ENCODE peak calls at places on chromosomes 16 and 17, in ten cellular contexts. G is left lung; K is lung; P is BJ; H is tibial artery; Q is effector memory CD4-positive, alpha-beta T cell; X is naive thymus-derived CD4-positive, alpha-beta T cell; R is tibial nerve; U is mammary epithelial cell; F is fibroblast of lung. N is an unnamed sample.

GRCh38 chr17:36935681-36936454 is 1.4 kb upstream of the LHX1 start:
- DNase-seq in R (no peak), X (no peak), K (no peak), G (no peak), U (no peak), Q (no peak), P (no peak), F (no peak), H (no peak), N (peak; percentile 52)

GRCh38 chr16:66045626-66046025 is 320.9 kb upstream of the CDH5 start:
- DNase-seq in Q (no peak), U (no peak), G (no peak), H (no peak), R (no peak), P (no peak), F (no peak), K (no peak), X (no peak), N (peak; percentile 32)

GRCh38 chr17:32870027-32870670 is 6.8 kb downstream of the MYO1D start:
- DNase-seq in K (no peak), P (no peak), R (peak; percentile 5), X (no peak), Q (no peak), H (peak; percentile 51), U (no peak), G (no peak), F (peak; percentile 32), N (no peak)

GRCh38 chr16:76343761-76344160 is 66.6 kb downstream of the CNTNAP4 start:
- DNase-seq in H (no peak), P (no peak), X (no peak), K (no peak), U (no peak), R (no peak), G (no peak), F (no peak), Q (no peak), N (no peak)

GRCh38 chr17:42698736-42699414 is 16.5 kb downstream of the CNTNAP1 start:
- DNase-seq in U (no peak), G (no peak), P (peak; percentile 40), H (no peak), K (no peak), F (peak; percentile 79), R (no peak), X (no peak), Q (no peak), N (peak; percentile 90)

GRCh38 chr16:3101841-3102470 is 2.9 kb upstream of the ZSCAN10 start:
- DNase-seq in X (no peak), U (no peak), G (no peak), P (no peak), H (no peak), K (no peak), Q (no peak), F (no peak), R (no peak), N (no peak)

GRCh38 chr17:52035336-52035915 is 123.1 kb downstream of the CA10 start:
- DNase-seq in H (no peak), G (peak; percentile 11), P (no peak), X (no peak), Q (no peak), K (no peak), U (no peak), R (no peak), F (no peak), N (no peak)

GRCh38 chr17:78438694-78439325 is 60.4 kb downstream of the PGS1 start:
- DNase-seq in F (no peak), H (no peak), G (peak; percentile 60), K (no peak), Q (no peak), U (no peak), P (no peak), X (no peak), R (no peak), N (no peak)

GRCh38 chr17:11997972-11998233 is 628 bp upstream of the ZNF18 start:
- DNase-seq in H (no peak), U (no peak), X (no peak), G (no peak), R (no peak), K (no peak), F (no peak), P (no peak), Q (no peak), N (no peak)

GRCh38 chr16:60641067-60641466 is 1395.2 kb downstream of the CDH8 start:
- DNase-seq in Q (no peak), U (no peak), X (no peak), K (no peak), G (peak; percentile 58), H (no peak), R (no peak), P (no peak), F (peak; percentile 1), N (no peak)

GRCh38 chr17:7446669-7447068 is 1.8 kb downstream of the CHRNB1 start:
- DNase-seq in R (no peak), X (no peak), H (no peak), K (no peak), G (no peak), U (no peak), Q (no peak), F (no peak), P (no peak), N (no peak)

GRCh38 chr17:66302761-66303626 is 581 bp downstream of the PRKCA start:
- DNase-seq in F (peak; percentile 62), G (peak; percentile 86), X (peak; percentile 48), P (no peak), H (peak; percentile 36), R (peak; percentile 39), K (peak; percentile 51), U (peak; percentile 47), Q (peak; percentile 35), N (peak; percentile 73)

DNA sequence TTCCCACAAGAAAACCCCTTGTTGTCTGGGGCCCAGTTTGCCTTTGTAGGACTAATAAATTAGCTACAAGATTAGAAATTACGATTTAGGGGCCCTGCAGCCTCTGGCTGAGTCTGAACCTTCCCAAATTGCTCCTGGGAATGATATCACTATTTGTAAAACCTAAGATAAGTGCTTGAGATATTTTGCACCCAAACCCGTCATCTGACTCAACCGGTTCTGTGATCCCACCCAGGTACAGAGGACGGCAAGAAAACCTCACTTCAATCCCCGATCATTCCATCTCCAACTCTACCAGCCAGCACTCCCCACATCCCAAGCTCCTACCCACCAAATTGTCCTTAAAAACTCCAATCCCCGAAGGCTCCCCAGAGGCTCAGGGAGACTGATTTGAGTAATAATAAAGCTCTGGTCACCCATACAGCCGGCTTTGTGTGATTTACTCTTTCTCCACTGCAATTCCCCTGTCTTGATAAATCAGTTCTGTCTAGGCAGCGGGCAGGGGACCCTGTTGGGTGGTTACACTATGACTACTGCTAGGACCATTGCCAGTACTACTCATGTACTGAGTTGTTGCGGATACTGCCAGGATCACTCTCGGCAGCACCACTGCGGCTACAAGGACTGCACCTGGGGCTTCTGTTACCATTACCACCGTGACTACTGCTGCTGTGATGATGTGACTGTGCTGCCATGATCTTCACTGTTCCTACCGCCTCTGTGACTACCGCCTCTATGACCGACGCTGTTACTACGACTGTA is 73.1 kb downstream of the IRF8 start:
- DNase-seq in U (no peak), P (no peak), F (no peak), X (no peak), H (no peak), G (no peak), Q (no peak), K (no peak), R (no peak), N (no peak)
- H3K27me3 ChIP-seq in U (no peaks in the 10 kb centered on the region), P (peaks cover 14% of the 10 kb centered on the region), F (no peaks in the 10 kb centered on the region), X (no peaks in the 10 kb centered on the region), H (no peaks in the 10 kb centered on the region), G (peaks cover 16% of the 10 kb centered on the region), Q (no peaks in the 10 kb centered on the region), K (no peaks in the 10 kb centered on the region), R (no peaks in the 10 kb centered on the region), N (no peaks in the 10 kb centered on the region)

DNA sequence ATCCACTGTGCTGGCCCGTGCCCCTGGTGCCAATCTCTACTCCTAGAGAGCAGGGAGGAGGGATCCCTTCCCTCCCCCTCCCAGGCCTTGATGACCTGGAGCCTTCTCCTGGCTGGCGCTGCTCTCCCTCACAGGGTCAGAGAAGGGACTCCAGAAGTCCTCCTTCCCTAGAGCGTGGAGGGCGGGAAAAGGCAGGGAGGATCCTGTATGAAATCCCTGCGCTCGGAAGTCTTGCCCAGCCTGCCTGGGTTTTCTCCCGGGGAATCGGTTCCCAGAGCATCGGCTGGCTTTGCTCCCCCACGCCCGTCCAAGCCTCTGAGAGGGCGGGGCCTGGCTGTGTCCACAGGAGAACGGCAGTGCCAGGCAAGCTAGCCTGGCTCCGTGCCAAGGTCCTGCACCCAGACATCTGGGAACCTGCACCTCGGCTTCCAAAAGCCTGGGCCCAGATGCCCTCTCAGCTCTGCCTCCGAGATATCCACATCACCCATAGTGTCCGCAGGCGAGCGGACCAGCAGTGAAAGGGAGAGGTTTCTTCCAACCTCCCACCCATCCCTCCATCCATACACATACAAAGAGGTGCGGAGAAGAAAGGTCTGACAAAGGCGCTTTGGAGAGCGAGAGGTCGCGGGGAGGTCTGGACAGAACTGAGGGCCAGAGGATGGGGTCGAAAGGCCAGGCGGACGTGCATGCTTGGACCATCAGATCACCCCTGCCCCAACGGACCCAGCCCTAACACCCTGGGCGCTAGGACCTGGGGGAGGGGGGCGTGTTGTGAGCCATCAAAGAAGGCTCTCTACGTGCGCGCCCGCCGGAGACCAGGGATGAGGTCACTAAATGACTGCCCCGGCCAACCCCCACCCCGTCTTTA is 1.1 kb downstream of the MPP2 start:
- DNase-seq in R (peak; percentile 61), X (peak; percentile 44), G (no peak), P (no peak), Q (no peak), F (peak; percentile 55), K (peak; percentile 47), U (no peak), H (peak; percentile 85), N (peak; percentile 61)
- H3K27me3 ChIP-seq in R (no peaks in the 10 kb centered on the region), X (peaks cover 4% of the 10 kb centered on the region), G (peaks cover 92% of the 10 kb centered on the region), P (peaks cover 4% of the 10 kb centered on the region), Q (peaks cover 5% of the 10 kb centered on the region), F (peaks cover 4% of the 10 kb centered on the region), K (no peaks in the 10 kb centered on the region), U (peaks cover 32% of the 10 kb centered on the region), H (no peaks in the 10 kb centered on the region), N (peaks cover 14% of the 10 kb centered on the region)

GRCh38 chr16:57690782-57691471 is 3.7 kb upstream of the DRC7 start:
- DNase-seq in K (no peak), X (no peak), P (no peak), G (no peak), R (no peak), U (no peak), F (no peak), H (no peak), Q (no peak), N (peak; percentile 30)
- H3K27me3 ChIP-seq in K (no peaks in the 10 kb centered on the region), X (no peaks in the 10 kb centered on the region), P (peaks cover 5% of the 10 kb centered on the region), G (peaks cover 15% of the 10 kb centered on the region), R (no peaks in the 10 kb centered on the region), U (peaks cover 2% of the 10 kb centered on the region), F (peaks cover 13% of the 10 kb centered on the region), H (no peaks in the 10 kb centered on the region), Q (no peaks in the 10 kb centered on the region), N (no peaks in the 10 kb centered on the region)

GRCh38 chr17:35345926-35346771 is 27.3 kb downstream of the SLFN11 start:
- DNase-seq in R (peak; percentile 66), K (peak; percentile 75), U (peak; percentile 1), G (peak; percentile 90), X (peak; percentile 23), Q (peak; percentile 7), H (peak; percentile 75), F (peak; percentile 65), P (peak; percentile 24), N (peak; percentile 4)
- H3K27me3 ChIP-seq in R (no peaks in the 10 kb centered on the region), K (no peaks in the 10 kb centered on the region), U (peaks cover 31% of the 10 kb centered on the region), G (peaks cover 21% of the 10 kb centered on the region), X (no peaks in the 10 kb centered on the region), Q (no peaks in the 10 kb centered on the region), H (no peaks in the 10 kb centered on the region), F (no peaks in the 10 kb centered on the region), P (peaks cover 5% of the 10 kb centered on the region), N (peaks cover 77% of the 10 kb centered on the region)

N was measured in cardiac muscle cell.